ENCODE peak calls at places on chromosomes 16 and 17, in eight cellular contexts. One of them, this sample, is unnamed.

GRCh38 chr17:28133562-28133970 is 91.1 kb downstream of the NLK start:
- DNase-seq in K562: no peak
- DNase-seq in suprapubic skin: no peak
- DNase-seq in sigmoid colon: no peak
- DNase-seq in upper lobe of left lung: no peak
- DNase-seq in GM12878: no peak
- DNase-seq in SK-N-SH: no peak
- DNase-seq in stomach: no peak
- DNase-seq in this sample: no peak

GRCh38 chr16:75022567-75022966 is 23.7 kb downstream of the ZNRF1 start:
- DNase-seq in suprapubic skin: no peak
- DNase-seq in K562: no peak
- DNase-seq in sigmoid colon: no peak
- DNase-seq in upper lobe of left lung: no peak
- DNase-seq in GM12878: no peak
- DNase-seq in SK-N-SH: no peak
- DNase-seq in stomach: no peak
- DNase-seq in this sample: no peak

GRCh38 chr16:27164280-27164837 is 39.0 kb upstream of the KDM8 start:
- DNase-seq in SK-N-SH: no peak
- DNase-seq in upper lobe of left lung: no peak
- DNase-seq in GM12878: no peak
- DNase-seq in stomach: no peak
- DNase-seq in K562: no peak
- DNase-seq in sigmoid colon: no peak
- DNase-seq in suprapubic skin: no peak
- DNase-seq in this sample: no peak

GRCh38 chr17:36933174-36934143 is 3.8 kb upstream of the LHX1 start:
- DNase-seq in upper lobe of left lung: no peak
- DNase-seq in sigmoid colon: no peak
- DNase-seq in K562: no peak
- DNase-seq in SK-N-SH: peak
- DNase-seq in suprapubic skin: no peak
- DNase-seq in GM12878: no peak
- DNase-seq in stomach: no peak
- DNase-seq in this sample: no peak

GRCh38 chr17:37493249-37494027 is 3.7 kb downstream of the DUSP14 start:
- DNase-seq in GM12878: no peak
- DNase-seq in stomach: no peak
- DNase-seq in SK-N-SH: no peak
- DNase-seq in sigmoid colon: no peak
- DNase-seq in K562: no peak
- DNase-seq in suprapubic skin: no peak
- DNase-seq in upper lobe of left lung: no peak
- DNase-seq in this sample: no peak

GRCh38 chr17:50920891-50921595 is 54.9 kb upstream of the TOB1 start:
- DNase-seq in stomach: peak
- DNase-seq in SK-N-SH: no peak
- DNase-seq in sigmoid colon: no peak
- DNase-seq in upper lobe of left lung: no peak
- DNase-seq in GM12878: no peak
- DNase-seq in suprapubic skin: no peak
- DNase-seq in K562: no peak
- DNase-seq in this sample: peak

GRCh38 chr16:589658-590159 is at the start of gene RAB40C:
- DNase-seq in stomach: peak
- DNase-seq in K562: peak
- DNase-seq in suprapubic skin: peak
- DNase-seq in sigmoid colon: peak
- DNase-seq in upper lobe of left lung: peak
- DNase-seq in SK-N-SH: peak
- DNase-seq in GM12878: peak
- DNase-seq in this sample: peak

GRCh38 chr16:87723224-87723619 is 42.6 kb downstream of the KLHDC4 start:
- DNase-seq in K562: peak
- DNase-seq in suprapubic skin: no peak
- DNase-seq in sigmoid colon: no peak
- DNase-seq in GM12878: peak
- DNase-seq in stomach: peak
- DNase-seq in SK-N-SH: peak
- DNase-seq in upper lobe of left lung: peak
- DNase-seq in this sample: peak

GRCh38 chr17:43671755-43672502 is 10.2 kb upstream of the MEOX1 start:
- DNase-seq in sigmoid colon: no peak
- DNase-seq in upper lobe of left lung: no peak
- DNase-seq in suprapubic skin: no peak
- DNase-seq in GM12878: no peak
- DNase-seq in SK-N-SH: no peak
- DNase-seq in stomach: no peak
- DNase-seq in K562: no peak
- DNase-seq in this sample: no peak

GRCh38 chr16:69311533-69312388 is 611 bp downstream of the VPS4A start:
- DNase-seq in GM12878: no peak
- DNase-seq in K562: no peak
- DNase-seq in sigmoid colon: peak
- DNase-seq in upper lobe of left lung: peak
- DNase-seq in stomach: peak
- DNase-seq in SK-N-SH: peak
- DNase-seq in suprapubic skin: peak
- DNase-seq in this sample: peak

GRCh38 chr16:71431991-71432390 is 9.9 kb downstream of the TLE7 start:
- DNase-seq in stomach: no peak
- DNase-seq in K562: no peak
- DNase-seq in SK-N-SH: no peak
- DNase-seq in sigmoid colon: peak
- DNase-seq in GM12878: no peak
- DNase-seq in suprapubic skin: no peak
- DNase-seq in upper lobe of left lung: no peak
- DNase-seq in this sample: no peak

GRCh38 chr17:28227278-28228108 is 91.5 kb upstream of the TMEM97 start:
- DNase-seq in upper lobe of left lung: peak
- DNase-seq in SK-N-SH: peak
- DNase-seq in GM12878: no peak
- DNase-seq in stomach: peak
- DNase-seq in sigmoid colon: no peak
- DNase-seq in K562: peak
- DNase-seq in suprapubic skin: no peak
- DNase-seq in this sample: peak

GRCh38 chr17:57295526-57296023 is 39.3 kb downstream of the MSI2 start:
- DNase-seq in K562: no peak
- DNase-seq in sigmoid colon: no peak
- DNase-seq in suprapubic skin: no peak
- DNase-seq in upper lobe of left lung: no peak
- DNase-seq in stomach: no peak
- DNase-seq in SK-N-SH: no peak
- DNase-seq in GM12878: no peak
- DNase-seq in this sample: no peak

GRCh38 chr16:74700206-74701040 is at the start of gene MLKL:
- DNase-seq in suprapubic skin: peak
- DNase-seq in stomach: peak
- DNase-seq in upper lobe of left lung: peak
- DNase-seq in GM12878: peak
- DNase-seq in K562: peak
- DNase-seq in SK-N-SH: peak
- DNase-seq in sigmoid colon: peak
- DNase-seq in this sample: peak

GRCh38 chr17:51000835-51001638 is 119.6 kb downstream of the SPAG9 start:
- DNase-seq in SK-N-SH: peak
- DNase-seq in suprapubic skin: no peak
- DNase-seq in stomach: no peak
- DNase-seq in GM12878: peak
- DNase-seq in upper lobe of left lung: no peak
- DNase-seq in sigmoid colon: no peak
- DNase-seq in K562: no peak
- DNase-seq in this sample: no peak

GRCh38 chr17:64772845-64773299 is 110.8 kb upstream of the SMURF2 start:
- DNase-seq in K562: no peak
- DNase-seq in SK-N-SH: no peak
- DNase-seq in upper lobe of left lung: no peak
- DNase-seq in GM12878: no peak
- DNase-seq in sigmoid colon: no peak
- DNase-seq in stomach: no peak
- DNase-seq in suprapubic skin: no peak
- DNase-seq in this sample: no peak

DNA sequence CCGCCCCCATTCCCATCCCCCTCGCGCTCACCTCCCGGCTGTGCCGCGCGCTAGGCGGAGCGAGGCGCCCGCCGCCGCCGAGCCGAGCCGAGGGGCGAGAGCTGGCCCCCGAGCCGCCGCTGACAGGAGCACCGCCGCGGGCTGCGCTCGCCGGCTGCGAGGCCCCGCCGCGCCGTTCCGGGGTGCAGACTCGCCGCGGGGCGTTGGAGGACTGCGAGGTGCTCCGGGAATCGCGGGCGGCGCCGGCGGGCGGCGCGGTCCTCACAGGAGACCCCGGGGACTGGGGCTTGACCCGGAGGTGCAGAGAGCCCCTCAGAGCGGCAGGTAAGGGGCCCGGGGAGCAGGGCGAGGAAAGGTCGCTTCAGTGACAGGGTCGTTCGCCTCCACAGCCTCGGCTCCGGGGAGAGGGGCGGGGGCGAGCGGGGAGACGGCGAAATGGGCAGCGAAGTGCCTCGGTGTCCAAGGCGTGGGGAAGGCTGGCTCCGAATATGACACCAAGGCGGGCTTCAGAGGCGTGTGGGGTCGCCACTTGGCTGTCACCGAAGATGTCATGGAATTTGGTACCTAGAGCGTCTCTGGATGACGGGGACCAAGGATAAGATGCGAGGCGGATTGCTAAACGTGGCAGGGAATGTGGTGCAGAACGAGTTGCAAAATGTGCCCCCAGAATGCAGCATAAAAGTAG is 533 bp downstream of the TANC2 start:
- DNase-seq in sigmoid colon: no peak
- DNase-seq in upper lobe of left lung: peak
- DNase-seq in K562: no peak
- DNase-seq in suprapubic skin: peak
- DNase-seq in SK-N-SH: no peak
- DNase-seq in stomach: peak
- DNase-seq in GM12878: no peak
- DNase-seq in this sample: peak
- TF ChIP-seq EP300 in sigmoid colon: no peak
- TF ChIP-seq EP300 in upper lobe of left lung: no peak
- TF ChIP-seq EP300 in K562: no peak
- TF ChIP-seq EP300 in suprapubic skin: no peak
- TF ChIP-seq EP300 in SK-N-SH: no peak
- TF ChIP-seq EP300 in stomach: no peak
- TF ChIP-seq EP300 in GM12878: no peak
- TF ChIP-seq EP300 in this sample: no peak

GRCh38 chr17:7574176-7574953 is 5.1 kb upstream of the CD68 start:
- DNase-seq in upper lobe of left lung: no peak
- DNase-seq in SK-N-SH: no peak
- DNase-seq in stomach: no peak
- DNase-seq in sigmoid colon: no peak
- DNase-seq in suprapubic skin: no peak
- DNase-seq in K562: no peak
- DNase-seq in GM12878: no peak
- DNase-seq in this sample: no peak

GRCh38 chr17:7576432-7576937 is 3.0 kb upstream of the CD68 start:
- DNase-seq in K562: no peak
- DNase-seq in stomach: no peak
- DNase-seq in SK-N-SH: no peak
- DNase-seq in suprapubic skin: no peak
- DNase-seq in sigmoid colon: no peak
- DNase-seq in upper lobe of left lung: no peak
- DNase-seq in GM12878: no peak
- DNase-seq in this sample: no peak

GRCh38 chr17:7575959-7576358 is 3.5 kb upstream of the CD68 start:
- DNase-seq in SK-N-SH: no peak
- DNase-seq in sigmoid colon: no peak
- DNase-seq in K562: no peak
- DNase-seq in suprapubic skin: no peak
- DNase-seq in stomach: no peak
- DNase-seq in GM12878: no peak
- DNase-seq in upper lobe of left lung: no peak
- DNase-seq in this sample: no peak

GRCh38 chr17:7573324-7574080 is 5.9 kb upstream of the CD68 start:
- DNase-seq in GM12878: no peak
- DNase-seq in sigmoid colon: peak
- DNase-seq in SK-N-SH: peak
- DNase-seq in upper lobe of left lung: peak
- DNase-seq in stomach: peak
- DNase-seq in K562: peak
- DNase-seq in suprapubic skin: peak
- DNase-seq in this sample: peak

DNA sequence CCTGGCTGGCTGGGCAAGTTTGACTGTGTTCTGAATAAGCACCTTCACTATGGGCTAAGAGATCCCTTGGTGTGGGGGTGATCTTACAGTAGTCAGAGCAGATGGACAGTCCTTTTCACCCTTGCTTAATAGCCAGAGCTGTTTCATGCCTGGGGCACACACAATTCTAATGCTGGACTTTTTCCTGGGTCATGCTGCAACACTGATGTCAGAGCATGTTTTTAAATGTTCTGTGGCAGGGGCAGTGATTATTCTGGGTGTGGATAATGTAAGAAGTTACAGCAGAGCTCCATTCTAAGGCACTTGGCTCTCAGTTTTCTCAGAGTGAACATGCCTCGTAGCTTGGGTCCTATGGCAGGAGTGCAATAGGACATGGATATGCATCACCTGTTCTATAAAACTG is 4.0 kb upstream of the CD68 start:
- DNase-seq in stomach: no peak
- DNase-seq in upper lobe of left lung: no peak
- DNase-seq in suprapubic skin: no peak
- DNase-seq in K562: no peak
- DNase-seq in SK-N-SH: no peak
- DNase-seq in GM12878: no peak
- DNase-seq in sigmoid colon: no peak
- DNase-seq in this sample: no peak
- TF ChIP-seq POLR2AphosphoS5 in stomach: no peak
- TF ChIP-seq POLR2AphosphoS5 in upper lobe of left lung: no peak
- TF ChIP-seq POLR2AphosphoS5 in suprapubic skin: no peak
- TF ChIP-seq POLR2AphosphoS5 in K562: no peak
- TF ChIP-seq POLR2AphosphoS5 in SK-N-SH: no peak
- TF ChIP-seq POLR2AphosphoS5 in GM12878: peak
- TF ChIP-seq POLR2AphosphoS5 in sigmoid colon: no peak
- TF ChIP-seq POLR2AphosphoS5 in this sample: no peak

DNA sequence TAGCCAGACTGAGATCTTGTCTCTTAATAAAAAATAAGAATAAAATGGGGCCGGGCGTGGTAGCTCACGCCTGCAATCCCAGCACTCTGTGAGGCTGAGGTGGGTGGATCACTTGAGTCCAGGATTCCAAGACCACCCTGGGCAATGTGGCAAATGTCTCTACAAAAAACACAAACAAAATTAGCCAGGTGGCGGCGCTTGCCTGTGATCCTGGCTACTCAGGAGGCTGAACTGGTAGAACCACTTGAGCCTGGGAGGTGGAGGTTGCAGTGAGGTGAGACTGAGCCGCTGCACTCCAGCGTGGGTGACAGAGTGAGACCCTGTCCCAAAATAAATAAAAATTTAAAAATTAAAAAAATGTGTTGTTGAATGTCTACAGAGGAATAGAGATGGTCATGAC is 2.9 kb upstream of the DEF8 start:
- DNase-seq in K562: no peak
- DNase-seq in sigmoid colon: no peak
- DNase-seq in upper lobe of left lung: peak
- DNase-seq in GM12878: no peak
- DNase-seq in suprapubic skin: no peak
- DNase-seq in stomach: no peak
- DNase-seq in SK-N-SH: no peak
- DNase-seq in this sample: no peak
- TF ChIP-seq EP300 in K562: no peak
- TF ChIP-seq EP300 in sigmoid colon: no peak
- TF ChIP-seq EP300 in upper lobe of left lung: no peak
- TF ChIP-seq EP300 in GM12878: no peak
- TF ChIP-seq EP300 in suprapubic skin: no peak
- TF ChIP-seq EP300 in stomach: no peak
- TF ChIP-seq EP300 in SK-N-SH: no peak
- TF ChIP-seq EP300 in this sample: no peak

GRCh38 chr17:77458202-77459017 is 317.6 kb downstream of the SEC14L1 start:
- DNase-seq in K562: no peak
- DNase-seq in upper lobe of left lung: no peak
- DNase-seq in GM12878: no peak
- DNase-seq in suprapubic skin: no peak
- DNase-seq in stomach: no peak
- DNase-seq in sigmoid colon: no peak
- DNase-seq in SK-N-SH: no peak
- DNase-seq in this sample: no peak
- TF ChIP-seq POLR2AphosphoS5 in K562: no peak
- TF ChIP-seq POLR2AphosphoS5 in upper lobe of left lung: no peak
- TF ChIP-seq POLR2AphosphoS5 in GM12878: no peak
- TF ChIP-seq POLR2AphosphoS5 in suprapubic skin: no peak
- TF ChIP-seq POLR2AphosphoS5 in stomach: no peak
- TF ChIP-seq POLR2AphosphoS5 in sigmoid colon: no peak
- TF ChIP-seq POLR2AphosphoS5 in SK-N-SH: no peak
- TF ChIP-seq POLR2AphosphoS5 in this sample: no peak